ENCODE peak calls at places on chromosomes 16 and 17, in nine cellular contexts. Y is stomach, H is AG10803, W is choroid plexus epithelial cell, V is A673, N is lower leg skin, G is glutamatergic neuron, M is progenitor cell of endocrine pancreas, Z is lung. K is an unnamed sample.
A peak's percentile ranks its signal among the peaks of the same experiment; 100 is the strongest.

GRCh38 chr17:48930435-48930873 is 14.2 kb downstream of the SNF8 start:
- DNase-seq in Y (no peak), H (no peak), W (no peak), V (no peak), N (no peak), G (peak; percentile 20), M (no peak), Z (no peak), K (no peak)

GRCh38 chr17:65656390-65657250 is 95.2 kb upstream of the AXIN2 start:
- DNase-seq in Y (no peak), H (no peak), W (peak; percentile 31), V (no peak), N (no peak), G (no peak), M (no peak), Z (no peak), K (no peak)

GRCh38 chr17:82418001-82418986 is at the start of the genes HEXD and OGFOD3:
- DNase-seq in Y (peak; percentile 90), H (peak; percentile 75), W (peak; percentile 82), V (peak; percentile 91), N (no peak), G (peak; percentile 88), M (peak; percentile 78), Z (peak; percentile 79), K (peak; percentile 78)

GRCh38 chr16:57128787-57129389 is 36.5 kb downstream of the CPNE2 start:
- DNase-seq in Y (no peak), H (no peak), W (no peak), V (no peak), N (no peak), G (no peak), M (no peak), Z (no peak), K (no peak)

GRCh38 chr17:65074778-65075250 is 18.3 kb upstream of the GNA13 start:
- DNase-seq in Y (no peak), H (no peak), W (peak; percentile 39), V (no peak), N (no peak), G (no peak), M (no peak), Z (no peak), K (no peak)

GRCh38 chr17:50206604-50207293 is 5.3 kb upstream of the COL1A1 start:
- DNase-seq in Y (no peak), H (peak; percentile 78), W (peak; percentile 65), V (peak; percentile 52), N (no peak), G (peak; percentile 81), M (peak; percentile 24), Z (no peak), K (no peak)

GRCh38 chr17:15944720-15945492 is at the start of gene ADORA2B:
- DNase-seq in Y (peak; percentile 60), H (peak; percentile 55), W (peak; percentile 69), V (peak; percentile 74), N (no peak), G (peak; percentile 82), M (peak; percentile 69), Z (peak; percentile 68), K (peak; percentile 72)

GRCh38 chr17:37743612-37743874 is 1.3 kb downstream of the HNF1B start:
- DNase-seq in Y (peak; percentile 57), H (no peak), W (no peak), V (no peak), N (no peak), G (peak; percentile 33), M (peak; percentile 36), Z (no peak), K (no peak)

GRCh38 chr16:13923703-13924298 is 3.8 kb downstream of the ERCC4 start:
- DNase-seq in Y (no peak), H (peak; percentile 65), W (peak; percentile 80), V (peak; percentile 74), N (no peak), G (no peak), M (no peak), Z (no peak), K (peak; percentile 51)

GRCh38 chr16:61131447-61131846 is 904.8 kb downstream of the CDH8 start:
- DNase-seq in Y (no peak), H (no peak), W (no peak), V (no peak), N (no peak), G (no peak), M (no peak), Z (no peak), K (no peak)

GRCh38 chr17:33858121-33858520 is 397.0 kb upstream of the CCL2 start:
- DNase-seq in Y (no peak), H (no peak), W (no peak), V (no peak), N (no peak), G (no peak), M (no peak), Z (no peak), K (no peak)

GRCh38 chr17:1785925-1786324 is 24.1 kb downstream of the SERPINF1 start:
- DNase-seq in Y (no peak), H (no peak), W (no peak), V (no peak), N (no peak), G (no peak), M (no peak), Z (no peak), K (no peak)

GRCh38 chr16:19488213-19488640 is 33.7 kb downstream of the GDE1 start:
- DNase-seq in Y (peak; percentile 46), H (no peak), W (no peak), V (no peak), N (no peak), G (no peak), M (no peak), Z (no peak), K (no peak)

GRCh38 chr17:66165537-66166123 is 26.3 kb downstream of the CEP112 start:
- DNase-seq in Y (no peak), H (peak; percentile 66), W (peak; percentile 84), V (peak; percentile 72), N (no peak), G (no peak), M (no peak), Z (no peak), K (peak; percentile 61)

GRCh38 chr17:43365356-43365755 is 33.4 kb upstream of the ARL4D start:
- DNase-seq in Y (no peak), H (no peak), W (no peak), V (no peak), N (no peak), G (no peak), M (no peak), Z (no peak), K (no peak)
- TF ChIP-seq CTCF in Y (no peak), H (peak; percentile 34), W (peak; percentile 15), V (no peak), N (no peak), G (peak; percentile 23), M (no peak), Z (no peak), K (peak; percentile 33)

GRCh38 chr16:2744711-2745110 is 7.7 kb upstream of the SRRM2 start:
- DNase-seq in Y (no peak), H (no peak), W (no peak), V (no peak), N (no peak), G (no peak), M (no peak), Z (no peak), K (no peak)
- TF ChIP-seq CTCF in Y (no peak), H (no peak), W (no peak), V (no peak), N (no peak), G (no peak), M (no peak), Z (no peak), K (no peak)

DNA sequence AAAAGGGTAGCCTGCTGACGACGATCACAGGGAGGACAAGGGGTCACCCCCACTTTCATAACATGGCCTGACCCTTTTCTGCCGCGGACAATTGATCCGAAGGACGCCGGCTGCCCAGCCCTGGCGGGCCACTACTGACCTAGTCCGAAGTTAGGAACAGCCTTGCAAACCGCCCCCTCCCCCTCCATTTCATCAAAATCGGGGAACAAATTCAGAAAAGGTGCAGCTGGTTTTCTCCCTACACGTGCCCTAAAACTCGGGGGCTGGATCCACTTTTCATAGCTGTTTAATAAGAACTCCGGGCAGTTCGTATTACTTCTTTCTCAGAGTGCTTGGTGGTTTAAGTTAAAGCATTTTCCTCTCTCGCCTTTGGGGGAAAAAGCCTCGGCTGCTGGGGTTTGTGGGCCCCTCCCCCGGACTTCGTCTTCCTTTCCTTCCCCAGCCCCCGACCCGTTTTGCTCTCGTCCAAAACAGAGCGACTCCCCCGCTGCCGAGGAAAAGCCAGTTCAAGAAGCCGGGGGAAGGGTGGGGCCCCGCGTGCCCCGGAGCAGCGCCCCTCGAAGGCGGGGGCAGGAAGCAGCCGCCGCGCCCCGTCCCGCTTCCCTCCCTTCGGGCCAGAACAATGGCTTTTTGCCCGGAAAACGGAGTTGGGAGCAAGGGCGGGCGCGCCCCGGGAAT is 643 bp upstream of the CBX2 start:
- DNase-seq in Y (peak; percentile 29), H (peak; percentile 40), W (peak; percentile 33), V (peak; percentile 84), N (peak; percentile 30), G (peak; percentile 69), M (peak; percentile 58), Z (no peak), K (peak; percentile 69)
- TF ChIP-seq CTCF in Y (no peak), H (peak; percentile 19), W (peak; percentile 18), V (peak; percentile 65), N (no peak), G (peak; percentile 14), M (peak; percentile 59), Z (no peak), K (peak; percentile 25)

GRCh38 chr16:87854907-87855683 is 14.2 kb downstream of the SLC7A5 start:
- DNase-seq in Y (no peak), H (no peak), W (no peak), V (no peak), N (no peak), G (no peak), M (no peak), Z (no peak), K (no peak)

GRCh38 chr16:87854053-87854906 is 15.0 kb downstream of the SLC7A5 start:
- DNase-seq in Y (no peak), H (no peak), W (no peak), V (no peak), N (no peak), G (no peak), M (no peak), Z (no peak), K (peak; percentile 61)

GRCh38 chr16:87851601-87852000 is 17.7 kb downstream of the SLC7A5 start:
- DNase-seq in Y (no peak), H (no peak), W (no peak), V (no peak), N (no peak), G (no peak), M (no peak), Z (no peak), K (no peak)

GRCh38 chr16:87851141-87851587 is 18.1 kb downstream of the SLC7A5 start:
- DNase-seq in Y (no peak), H (no peak), W (no peak), V (no peak), N (no peak), G (no peak), M (no peak), Z (no peak), K (no peak)

DNA sequence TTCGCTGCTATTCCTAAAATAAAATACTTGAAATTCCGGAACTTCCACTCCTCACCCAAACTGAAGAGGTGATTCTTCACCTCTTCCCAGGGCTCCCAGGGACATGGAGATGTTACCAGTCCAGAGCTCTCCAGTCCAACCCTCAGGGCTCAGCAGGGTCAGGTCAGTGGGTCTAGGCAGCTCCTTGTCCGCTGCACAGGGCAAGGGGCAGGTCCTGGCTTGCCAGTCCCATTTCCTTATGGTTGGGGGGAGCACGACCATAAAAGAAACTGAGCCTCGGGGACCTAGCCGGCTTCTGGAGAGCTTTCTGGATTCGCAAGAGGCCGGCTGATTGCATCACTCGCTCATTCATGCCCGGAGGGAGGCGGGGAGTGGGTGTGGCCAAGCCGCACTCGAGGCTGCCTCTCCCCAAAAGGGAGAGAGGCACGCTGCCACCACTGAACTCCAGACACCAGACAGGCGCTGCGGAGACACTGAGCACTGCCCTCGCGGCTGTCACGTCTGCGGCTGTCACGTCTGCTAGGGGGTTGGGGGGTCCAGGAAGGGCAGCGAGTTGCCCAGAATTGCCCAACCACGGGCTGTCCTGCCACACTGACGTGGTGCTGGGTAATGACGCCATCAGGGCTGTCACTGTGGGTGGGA is 15.8 kb downstream of the SLC7A5 start:
- DNase-seq in Y (peak; percentile 95), H (peak; percentile 95), W (peak; percentile 91), V (peak; percentile 97), N (peak; percentile 94), G (peak; percentile 88), M (peak; percentile 48), Z (peak; percentile 96), K (peak; percentile 96)
- TF ChIP-seq CTCF in Y (no peak), H (no peak), W (no peak), V (no peak), N (no peak), G (no peak), M (no peak), Z (no peak), K (no peak)